ENCODE peak calls at places on chromosomes 2 and 18, in six cellular contexts. One of them, this sample, is unnamed.

GRCh38 chr18:48023334-48024008 is 93.0 kb upstream of the SMAD2 start:
- DNase-seq in T-helper 17 cell: no peak
- DNase-seq in nephron progenitor cell: peak; percentile 59
- DNase-seq in astrocyte of the hippocampus: peak; percentile 83
- DNase-seq in Ammon's horn: peak; percentile 43
- DNase-seq in iris pigment epithelial cell: peak; percentile 29
- DNase-seq in this sample: no peak

GRCh38 chr18:68439672-68440071 is 275.2 kb downstream of the TMX3 start:
- DNase-seq in T-helper 17 cell: no peak
- DNase-seq in nephron progenitor cell: no peak
- DNase-seq in astrocyte of the hippocampus: no peak
- DNase-seq in Ammon's horn: no peak
- DNase-seq in iris pigment epithelial cell: no peak
- DNase-seq in this sample: no peak

GRCh38 chr2:237612527-237613357 is 14.6 kb upstream of the LRRFIP1 start:
- DNase-seq in T-helper 17 cell: no peak
- DNase-seq in nephron progenitor cell: no peak
- DNase-seq in astrocyte of the hippocampus: no peak
- DNase-seq in Ammon's horn: no peak
- DNase-seq in iris pigment epithelial cell: no peak
- DNase-seq in this sample: no peak

GRCh38 chr2:204019572-204020501 is 83.3 kb downstream of the ICOS start:
- DNase-seq in T-helper 17 cell: no peak
- DNase-seq in nephron progenitor cell: no peak
- DNase-seq in astrocyte of the hippocampus: peak; percentile 71
- DNase-seq in Ammon's horn: no peak
- DNase-seq in iris pigment epithelial cell: peak; percentile 50
- DNase-seq in this sample: no peak

GRCh38 chr2:233817995-233818638 is 36.2 kb downstream of the HJURP start:
- DNase-seq in T-helper 17 cell: no peak
- DNase-seq in nephron progenitor cell: no peak
- DNase-seq in astrocyte of the hippocampus: no peak
- DNase-seq in Ammon's horn: no peak
- DNase-seq in iris pigment epithelial cell: no peak
- DNase-seq in this sample: peak; percentile 56

GRCh38 chr2:54444503-54444902 is 11.6 kb upstream of the SPTBN1 start:
- DNase-seq in T-helper 17 cell: no peak
- DNase-seq in nephron progenitor cell: no peak
- DNase-seq in astrocyte of the hippocampus: no peak
- DNase-seq in Ammon's horn: no peak
- DNase-seq in iris pigment epithelial cell: no peak
- DNase-seq in this sample: no peak

GRCh38 chr18:74242451-74243096 is 49.2 kb downstream of the CYB5A start:
- DNase-seq in T-helper 17 cell: no peak
- DNase-seq in nephron progenitor cell: no peak
- DNase-seq in astrocyte of the hippocampus: no peak
- DNase-seq in Ammon's horn: no peak
- DNase-seq in iris pigment epithelial cell: no peak
- DNase-seq in this sample: no peak

GRCh38 chr2:218582085-218582484 is 13.4 kb downstream of the CNOT9 start:
- DNase-seq in T-helper 17 cell: no peak
- DNase-seq in nephron progenitor cell: no peak
- DNase-seq in astrocyte of the hippocampus: peak; percentile 45
- DNase-seq in Ammon's horn: no peak
- DNase-seq in iris pigment epithelial cell: peak; percentile 80
- DNase-seq in this sample: no peak

GRCh38 chr2:199382091-199382490 is 75.6 kb downstream of the SATB2 start:
- DNase-seq in T-helper 17 cell: no peak
- DNase-seq in nephron progenitor cell: no peak
- DNase-seq in astrocyte of the hippocampus: peak; percentile 14
- DNase-seq in Ammon's horn: peak; percentile 7
- DNase-seq in iris pigment epithelial cell: peak; percentile 9
- DNase-seq in this sample: no peak

GRCh38 chr2:119288576-119288975 is 64.9 kb downstream of the STEAP3 start:
- DNase-seq in T-helper 17 cell: no peak
- DNase-seq in nephron progenitor cell: no peak
- DNase-seq in astrocyte of the hippocampus: no peak
- DNase-seq in Ammon's horn: no peak
- DNase-seq in iris pigment epithelial cell: no peak
- DNase-seq in this sample: no peak

GRCh38 chr2:218329027-218329825 is 27.4 kb upstream of the CATIP start:
- DNase-seq in T-helper 17 cell: no peak
- DNase-seq in nephron progenitor cell: no peak
- DNase-seq in astrocyte of the hippocampus: no peak
- DNase-seq in Ammon's horn: no peak
- DNase-seq in iris pigment epithelial cell: no peak
- DNase-seq in this sample: no peak

GRCh38 chr2:176096243-176096985 is 3.2 kb upstream of the HOXD12 start:
- DNase-seq in T-helper 17 cell: no peak
- DNase-seq in nephron progenitor cell: no peak
- DNase-seq in astrocyte of the hippocampus: no peak
- DNase-seq in Ammon's horn: no peak
- DNase-seq in iris pigment epithelial cell: no peak
- DNase-seq in this sample: no peak

GRCh38 chr2:189074496-189074895 is 100.3 kb downstream of the COL3A1 start:
- DNase-seq in T-helper 17 cell: no peak
- DNase-seq in nephron progenitor cell: no peak
- DNase-seq in astrocyte of the hippocampus: no peak
- DNase-seq in Ammon's horn: no peak
- DNase-seq in iris pigment epithelial cell: no peak
- DNase-seq in this sample: no peak

GRCh38 chr2:140063356-140063755 is 1283.2 kb upstream of the NXPH2 start:
- DNase-seq in T-helper 17 cell: no peak
- DNase-seq in nephron progenitor cell: no peak
- DNase-seq in astrocyte of the hippocampus: peak; percentile 28
- DNase-seq in Ammon's horn: no peak
- DNase-seq in iris pigment epithelial cell: no peak
- DNase-seq in this sample: no peak

GRCh38 chr2:237154050-237154638 is 68.5 kb downstream of the COPS8 start:
- DNase-seq in T-helper 17 cell: peak; percentile 25
- DNase-seq in nephron progenitor cell: peak; percentile 46
- DNase-seq in astrocyte of the hippocampus: peak; percentile 75
- DNase-seq in Ammon's horn: peak; percentile 32
- DNase-seq in iris pigment epithelial cell: peak; percentile 68
- DNase-seq in this sample: no peak

GRCh38 chr18:9135081-9135911 is 1.3 kb upstream of the ANKRD12 start:
- DNase-seq in T-helper 17 cell: no peak
- DNase-seq in nephron progenitor cell: no peak
- DNase-seq in astrocyte of the hippocampus: no peak
- DNase-seq in Ammon's horn: no peak
- DNase-seq in iris pigment epithelial cell: no peak
- DNase-seq in this sample: no peak

GRCh38 chr2:239305222-239305575 is 95.6 kb downstream of the HDAC4 start:
- DNase-seq in T-helper 17 cell: no peak
- DNase-seq in nephron progenitor cell: no peak
- DNase-seq in astrocyte of the hippocampus: peak; percentile 46
- DNase-seq in Ammon's horn: no peak
- DNase-seq in iris pigment epithelial cell: no peak
- DNase-seq in this sample: peak; percentile 17

GRCh38 chr2:30942430-30942829 is 135.2 kb upstream of the CAPN13 start:
- DNase-seq in T-helper 17 cell: no peak
- DNase-seq in nephron progenitor cell: no peak
- DNase-seq in astrocyte of the hippocampus: no peak
- DNase-seq in Ammon's horn: no peak
- DNase-seq in iris pigment epithelial cell: no peak
- DNase-seq in this sample: no peak

GRCh38 chr2:10063566-10063965 is 16.6 kb downstream of the CYS1 start:
- DNase-seq in T-helper 17 cell: no peak
- DNase-seq in nephron progenitor cell: no peak
- DNase-seq in astrocyte of the hippocampus: no peak
- DNase-seq in Ammon's horn: no peak
- DNase-seq in iris pigment epithelial cell: no peak
- DNase-seq in this sample: peak; percentile 18

GRCh38 chr2:96151595-96152300 is 6.5 kb upstream of the DUSP2 start:
- DNase-seq in T-helper 17 cell: no peak
- DNase-seq in nephron progenitor cell: no peak
- DNase-seq in astrocyte of the hippocampus: no peak
- DNase-seq in Ammon's horn: no peak
- DNase-seq in iris pigment epithelial cell: no peak
- DNase-seq in this sample: no peak

GRCh38 chr18:59196161-59196560 is 23.8 kb upstream of the GRP start:
- DNase-seq in T-helper 17 cell: no peak
- DNase-seq in nephron progenitor cell: no peak
- DNase-seq in astrocyte of the hippocampus: no peak
- DNase-seq in Ammon's horn: peak; percentile 8
- DNase-seq in iris pigment epithelial cell: no peak
- DNase-seq in this sample: no peak

GRCh38 chr2:169159686-169160085 is 90.3 kb downstream of the DHRS9 start:
- DNase-seq in T-helper 17 cell: no peak
- DNase-seq in nephron progenitor cell: no peak
- DNase-seq in astrocyte of the hippocampus: peak; percentile 4
- DNase-seq in Ammon's horn: no peak
- DNase-seq in iris pigment epithelial cell: no peak
- DNase-seq in this sample: no peak

This sample was measured in aorta.